ENCODE peak calls at places on chromosomes 3 and 15, in nine cellular contexts. One of them, this sample, is unnamed.
A peak's percentile ranks its signal among the peaks of the same experiment; 100 is the strongest.

GRCh38 chr3:106399208-106399607 is 530.4 kb upstream of the CBLB start:
- DNase-seq in body of pancreas: no peak
- DNase-seq in brain microvascular endothelial cell: no peak
- DNase-seq in thoracic aorta: no peak
- DNase-seq in hepatocyte: no peak
- DNase-seq in breast epithelium: no peak
- DNase-seq in neuronal stem cell: peak; percentile 14
- DNase-seq in psoas muscle: no peak
- DNase-seq in IMR-90: peak; percentile 36
- DNase-seq in this sample: no peak

GRCh38 chr15:71752604-71753289 is 57.6 kb upstream of the NR2E3 start:
- DNase-seq in brain microvascular endothelial cell: peak; percentile 98
- DNase-seq in thoracic aorta: peak; percentile 68
- DNase-seq in neuronal stem cell: peak; percentile 18
- DNase-seq in breast epithelium: no peak
- DNase-seq in IMR-90: peak; percentile 94
- DNase-seq in hepatocyte: peak; percentile 74
- DNase-seq in psoas muscle: no peak
- DNase-seq in body of pancreas: peak; percentile 67
- DNase-seq in this sample: no peak

GRCh38 chr3:45064512-45065372 is 38.6 kb downstream of the CLEC3B start:
- DNase-seq in thoracic aorta: no peak
- DNase-seq in neuronal stem cell: no peak
- DNase-seq in breast epithelium: no peak
- DNase-seq in IMR-90: peak; percentile 94
- DNase-seq in hepatocyte: no peak
- DNase-seq in psoas muscle: no peak
- DNase-seq in body of pancreas: peak; percentile 57
- DNase-seq in brain microvascular endothelial cell: peak; percentile 74
- DNase-seq in this sample: no peak

GRCh38 chr15:40055576-40056293 is 16.8 kb upstream of the SRP14 start:
- DNase-seq in neuronal stem cell: no peak
- DNase-seq in thoracic aorta: no peak
- DNase-seq in IMR-90: no peak
- DNase-seq in hepatocyte: no peak
- DNase-seq in psoas muscle: peak; percentile 90
- DNase-seq in brain microvascular endothelial cell: no peak
- DNase-seq in breast epithelium: peak; percentile 62
- DNase-seq in body of pancreas: peak; percentile 76
- DNase-seq in this sample: no peak

GRCh38 chr3:85821130-85821756 is 862.5 kb downstream of the CADM2 start:
- DNase-seq in thoracic aorta: no peak
- DNase-seq in body of pancreas: peak; percentile 26
- DNase-seq in IMR-90: no peak
- DNase-seq in neuronal stem cell: peak; percentile 11
- DNase-seq in hepatocyte: peak; percentile 68
- DNase-seq in brain microvascular endothelial cell: peak; percentile 4
- DNase-seq in psoas muscle: no peak
- DNase-seq in breast epithelium: no peak
- DNase-seq in this sample: no peak

GRCh38 chr3:69199942-69200341 is 77.5 kb upstream of the LMOD3 start:
- DNase-seq in neuronal stem cell: no peak
- DNase-seq in breast epithelium: no peak
- DNase-seq in hepatocyte: no peak
- DNase-seq in brain microvascular endothelial cell: no peak
- DNase-seq in IMR-90: no peak
- DNase-seq in thoracic aorta: no peak
- DNase-seq in psoas muscle: no peak
- DNase-seq in body of pancreas: no peak
- DNase-seq in this sample: no peak

GRCh38 chr15:25438601-25439455 is at the start of gene UBE3A:
- DNase-seq in psoas muscle: peak; percentile 96
- DNase-seq in hepatocyte: peak; percentile 97
- DNase-seq in neuronal stem cell: peak; percentile 90
- DNase-seq in body of pancreas: peak; percentile 91
- DNase-seq in IMR-90: peak; percentile 91
- DNase-seq in breast epithelium: peak; percentile 84
- DNase-seq in brain microvascular endothelial cell: peak; percentile 72
- DNase-seq in thoracic aorta: peak; percentile 69
- DNase-seq in this sample: peak; percentile 63

GRCh38 chr15:58393196-58393790 is 38.5 kb upstream of the LIPC start:
- DNase-seq in thoracic aorta: no peak
- DNase-seq in brain microvascular endothelial cell: no peak
- DNase-seq in psoas muscle: no peak
- DNase-seq in neuronal stem cell: no peak
- DNase-seq in body of pancreas: no peak
- DNase-seq in IMR-90: peak; percentile 30
- DNase-seq in breast epithelium: no peak
- DNase-seq in hepatocyte: peak; percentile 71
- DNase-seq in this sample: no peak

GRCh38 chr15:78455749-78456148 is 17.7 kb downstream of the IREB2 start:
- DNase-seq in thoracic aorta: no peak
- DNase-seq in breast epithelium: no peak
- DNase-seq in hepatocyte: peak; percentile 34
- DNase-seq in body of pancreas: no peak
- DNase-seq in neuronal stem cell: no peak
- DNase-seq in psoas muscle: peak; percentile 65
- DNase-seq in brain microvascular endothelial cell: no peak
- DNase-seq in IMR-90: no peak
- DNase-seq in this sample: no peak

GRCh38 chr15:96626936-96627577 is 296.6 kb downstream of the NR2F2 start:
- DNase-seq in psoas muscle: no peak
- DNase-seq in body of pancreas: no peak
- DNase-seq in IMR-90: no peak
- DNase-seq in neuronal stem cell: no peak
- DNase-seq in thoracic aorta: no peak
- DNase-seq in brain microvascular endothelial cell: no peak
- DNase-seq in breast epithelium: no peak
- DNase-seq in hepatocyte: no peak
- DNase-seq in this sample: no peak

GRCh38 chr3:52399131-52399530 is 45.8 kb downstream of the SEMA3G start:
- DNase-seq in body of pancreas: no peak
- DNase-seq in thoracic aorta: no peak
- DNase-seq in neuronal stem cell: no peak
- DNase-seq in IMR-90: no peak
- DNase-seq in breast epithelium: no peak
- DNase-seq in hepatocyte: no peak
- DNase-seq in brain microvascular endothelial cell: no peak
- DNase-seq in psoas muscle: peak; percentile 23
- DNase-seq in this sample: no peak

GRCh38 chr15:48176957-48177356 is 1.1 kb downstream of the MYEF2 start:
- DNase-seq in body of pancreas: no peak
- DNase-seq in neuronal stem cell: no peak
- DNase-seq in psoas muscle: no peak
- DNase-seq in brain microvascular endothelial cell: no peak
- DNase-seq in IMR-90: no peak
- DNase-seq in thoracic aorta: no peak
- DNase-seq in breast epithelium: no peak
- DNase-seq in hepatocyte: no peak
- DNase-seq in this sample: no peak

GRCh38 chr3:167110906-167111305 is 269.2 kb downstream of the ZBBX start:
- DNase-seq in breast epithelium: no peak
- DNase-seq in neuronal stem cell: peak; percentile 18
- DNase-seq in body of pancreas: no peak
- DNase-seq in psoas muscle: no peak
- DNase-seq in brain microvascular endothelial cell: no peak
- DNase-seq in thoracic aorta: no peak
- DNase-seq in hepatocyte: no peak
- DNase-seq in IMR-90: no peak
- DNase-seq in this sample: no peak

GRCh38 chr3:30421261-30421660 is 185.1 kb upstream of the TGFBR2 start:
- DNase-seq in breast epithelium: no peak
- DNase-seq in IMR-90: peak; percentile 84
- DNase-seq in thoracic aorta: no peak
- DNase-seq in body of pancreas: no peak
- DNase-seq in psoas muscle: no peak
- DNase-seq in brain microvascular endothelial cell: peak; percentile 9
- DNase-seq in hepatocyte: no peak
- DNase-seq in neuronal stem cell: no peak
- DNase-seq in this sample: no peak

GRCh38 chr3:27253831-27254230 is 115.4 kb downstream of the NEK10 start:
- DNase-seq in neuronal stem cell: peak; percentile 12
- DNase-seq in brain microvascular endothelial cell: peak; percentile 24
- DNase-seq in hepatocyte: peak; percentile 49
- DNase-seq in body of pancreas: peak; percentile 18
- DNase-seq in psoas muscle: peak; percentile 44
- DNase-seq in thoracic aorta: no peak
- DNase-seq in IMR-90: peak; percentile 21
- DNase-seq in breast epithelium: peak; percentile 90
- DNase-seq in this sample: peak; percentile 1

GRCh38 chr3:106281231-106281630 is 412.4 kb upstream of the CBLB start:
- DNase-seq in thoracic aorta: no peak
- DNase-seq in breast epithelium: no peak
- DNase-seq in body of pancreas: no peak
- DNase-seq in hepatocyte: peak; percentile 19
- DNase-seq in psoas muscle: no peak
- DNase-seq in brain microvascular endothelial cell: peak; percentile 67
- DNase-seq in neuronal stem cell: no peak
- DNase-seq in IMR-90: peak; percentile 77
- DNase-seq in this sample: no peak

GRCh38 chr3:32276279-32276841 is 37.9 kb downstream of the CMTM8 start:
- DNase-seq in neuronal stem cell: no peak
- DNase-seq in IMR-90: peak; percentile 8
- DNase-seq in thoracic aorta: no peak
- DNase-seq in hepatocyte: no peak
- DNase-seq in body of pancreas: no peak
- DNase-seq in breast epithelium: peak; percentile 95
- DNase-seq in brain microvascular endothelial cell: peak; percentile 9
- DNase-seq in psoas muscle: no peak
- DNase-seq in this sample: no peak

GRCh38 chr3:196875258-196875657 is 7.5 kb downstream of the SENP5 start:
- DNase-seq in brain microvascular endothelial cell: no peak
- DNase-seq in thoracic aorta: no peak
- DNase-seq in neuronal stem cell: no peak
- DNase-seq in hepatocyte: no peak
- DNase-seq in psoas muscle: no peak
- DNase-seq in body of pancreas: no peak
- DNase-seq in breast epithelium: no peak
- DNase-seq in IMR-90: no peak
- DNase-seq in this sample: no peak

GRCh38 chr3:110755345-110755744 is 316.3 kb upstream of the NECTIN3 start:
- DNase-seq in breast epithelium: no peak
- DNase-seq in neuronal stem cell: no peak
- DNase-seq in hepatocyte: no peak
- DNase-seq in brain microvascular endothelial cell: no peak
- DNase-seq in IMR-90: no peak
- DNase-seq in psoas muscle: no peak
- DNase-seq in thoracic aorta: no peak
- DNase-seq in body of pancreas: no peak
- DNase-seq in this sample: no peak

GRCh38 chr3:445960-446359 is 249.4 kb downstream of the CHL1 start:
- DNase-seq in neuronal stem cell: no peak
- DNase-seq in hepatocyte: peak; percentile 13
- DNase-seq in body of pancreas: no peak
- DNase-seq in thoracic aorta: no peak
- DNase-seq in IMR-90: no peak
- DNase-seq in psoas muscle: no peak
- DNase-seq in breast epithelium: no peak
- DNase-seq in brain microvascular endothelial cell: no peak
- DNase-seq in this sample: no peak

DNA sequence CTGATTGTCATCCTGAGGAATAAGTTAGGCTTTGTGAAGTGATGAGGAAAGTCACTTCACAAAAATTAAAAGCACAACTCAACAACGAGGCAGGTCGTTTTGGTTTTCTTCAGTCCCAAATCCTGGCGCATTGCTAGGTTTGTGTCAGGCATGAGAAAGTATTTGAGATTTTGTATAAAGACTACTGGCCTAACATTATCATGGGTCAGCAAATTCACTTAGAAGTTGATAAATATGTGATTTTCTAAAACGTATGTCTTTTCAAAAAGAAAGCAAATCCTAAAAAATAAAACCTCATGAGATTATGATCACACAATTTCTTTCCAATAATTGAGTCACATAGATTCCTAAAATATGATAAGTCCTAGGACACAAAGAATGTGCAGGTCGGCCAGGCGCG is 395.8 kb upstream of the RORA start:
- DNase-seq in neuronal stem cell: no peak
- DNase-seq in breast epithelium: no peak
- DNase-seq in IMR-90: no peak
- DNase-seq in hepatocyte: no peak
- DNase-seq in brain microvascular endothelial cell: no peak
- DNase-seq in thoracic aorta: no peak
- DNase-seq in body of pancreas: no peak
- DNase-seq in psoas muscle: no peak
- DNase-seq in this sample: no peak
- H3K27me3 ChIP-seq in neuronal stem cell: no peaks in the 10 kb centered on the region
- H3K27me3 ChIP-seq in breast epithelium: no peaks in the 10 kb centered on the region
- H3K27me3 ChIP-seq in IMR-90: no peaks in the 10 kb centered on the region
- H3K27me3 ChIP-seq in hepatocyte: no peaks in the 10 kb centered on the region
- H3K27me3 ChIP-seq in brain microvascular endothelial cell: no peaks in the 10 kb centered on the region
- H3K27me3 ChIP-seq in thoracic aorta: no peaks in the 10 kb centered on the region
- H3K27me3 ChIP-seq in body of pancreas: no peaks in the 10 kb centered on the region
- H3K27me3 ChIP-seq in psoas muscle: no peaks in the 10 kb centered on the region
- H3K27me3 ChIP-seq in this sample: no peaks in the 10 kb centered on the region

GRCh38 chr3:193777524-193777923 is 184.5 kb downstream of the OPA1 start:
- DNase-seq in breast epithelium: no peak
- DNase-seq in brain microvascular endothelial cell: no peak
- DNase-seq in psoas muscle: no peak
- DNase-seq in thoracic aorta: no peak
- DNase-seq in hepatocyte: no peak
- DNase-seq in neuronal stem cell: no peak
- DNase-seq in body of pancreas: no peak
- DNase-seq in IMR-90: no peak
- DNase-seq in this sample: no peak
- H3K27me3 ChIP-seq in breast epithelium: no peaks in the 10 kb centered on the region
- H3K27me3 ChIP-seq in brain microvascular endothelial cell: peaks cover 77% of the 10 kb centered on the region
- H3K27me3 ChIP-seq in psoas muscle: peaks cover 15% of the 10 kb centered on the region
- H3K27me3 ChIP-seq in thoracic aorta: no peaks in the 10 kb centered on the region
- H3K27me3 ChIP-seq in hepatocyte: no peaks in the 10 kb centered on the region
- H3K27me3 ChIP-seq in neuronal stem cell: no peaks in the 10 kb centered on the region
- H3K27me3 ChIP-seq in body of pancreas: no peaks in the 10 kb centered on the region
- H3K27me3 ChIP-seq in IMR-90: peaks cover 62% of the 10 kb centered on the region
- H3K27me3 ChIP-seq in this sample: no peaks in the 10 kb centered on the region

DNA sequence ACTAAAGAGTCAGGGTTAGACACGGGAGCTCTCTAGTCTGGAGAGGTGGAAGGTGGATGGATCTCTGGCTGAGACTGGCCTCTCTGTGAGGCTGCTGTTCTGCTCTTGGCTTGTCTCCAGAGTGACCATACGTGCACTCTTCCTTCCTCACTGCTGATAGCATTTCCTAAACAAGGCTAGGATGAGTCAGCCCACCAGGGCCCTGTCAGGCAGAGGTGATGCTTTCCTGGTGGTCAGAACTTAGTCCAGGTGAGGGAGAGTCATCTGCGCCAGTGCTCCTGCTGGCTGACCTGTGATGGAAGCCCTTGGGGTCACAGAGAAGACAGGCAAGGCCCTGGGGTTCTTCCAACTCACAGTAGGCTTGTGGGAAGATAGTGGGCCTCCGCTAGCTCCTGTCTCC is 16.3 kb downstream of the ALPK3 start:
- DNase-seq in brain microvascular endothelial cell: peak; percentile 47
- DNase-seq in psoas muscle: no peak
- DNase-seq in neuronal stem cell: no peak
- DNase-seq in breast epithelium: no peak
- DNase-seq in hepatocyte: peak; percentile 35
- DNase-seq in IMR-90: peak; percentile 78
- DNase-seq in thoracic aorta: no peak
- DNase-seq in body of pancreas: no peak
- DNase-seq in this sample: no peak
- H3K27me3 ChIP-seq in brain microvascular endothelial cell: no peaks in the 10 kb centered on the region
- H3K27me3 ChIP-seq in psoas muscle: no peaks in the 10 kb centered on the region
- H3K27me3 ChIP-seq in neuronal stem cell: no peaks in the 10 kb centered on the region
- H3K27me3 ChIP-seq in breast epithelium: no peaks in the 10 kb centered on the region
- H3K27me3 ChIP-seq in hepatocyte: no peaks in the 10 kb centered on the region
- H3K27me3 ChIP-seq in IMR-90: peaks cover 33% of the 10 kb centered on the region
- H3K27me3 ChIP-seq in thoracic aorta: no peaks in the 10 kb centered on the region
- H3K27me3 ChIP-seq in body of pancreas: no peaks in the 10 kb centered on the region
- H3K27me3 ChIP-seq in this sample: peaks cover 11% of the 10 kb centered on the region

GRCh38 chr15:93706476-93706875 is 524.9 kb upstream of the MCTP2 start:
- DNase-seq in neuronal stem cell: no peak
- DNase-seq in thoracic aorta: no peak
- DNase-seq in hepatocyte: no peak
- DNase-seq in psoas muscle: no peak
- DNase-seq in brain microvascular endothelial cell: no peak
- DNase-seq in breast epithelium: no peak
- DNase-seq in IMR-90: no peak
- DNase-seq in body of pancreas: no peak
- DNase-seq in this sample: no peak
- H3K27me3 ChIP-seq in neuronal stem cell: no peaks in the 10 kb centered on the region
- H3K27me3 ChIP-seq in thoracic aorta: no peaks in the 10 kb centered on the region
- H3K27me3 ChIP-seq in hepatocyte: no peaks in the 10 kb centered on the region
- H3K27me3 ChIP-seq in psoas muscle: no peaks in the 10 kb centered on the region
- H3K27me3 ChIP-seq in brain microvascular endothelial cell: no peaks in the 10 kb centered on the region
- H3K27me3 ChIP-seq in breast epithelium: no peaks in the 10 kb centered on the region
- H3K27me3 ChIP-seq in IMR-90: no peaks in the 10 kb centered on the region
- H3K27me3 ChIP-seq in body of pancreas: no peaks in the 10 kb centered on the region
- H3K27me3 ChIP-seq in this sample: no peaks in the 10 kb centered on the region